ENCODE peak calls at places on chromosomes 11 and 22, in five cellular contexts. One of them, this sample, is unnamed.

GRCh38 chr22:20526628-20527355 is 19.4 kb downstream of the MED15 start:
- DNase-seq in A549: peak; percentile 42
- DNase-seq in Peyer's patch: no peak
- DNase-seq in kidney: no peak
- DNase-seq in vagina: no peak
- DNase-seq in this sample: no peak

GRCh38 chr11:9859491-9860305 is 195.8 kb downstream of the SWAP70 start:
- DNase-seq in A549: no peak
- DNase-seq in Peyer's patch: no peak
- DNase-seq in kidney: no peak
- DNase-seq in vagina: no peak
- DNase-seq in this sample: no peak

GRCh38 chr11:112163875-112164521 is at the start of gene IL18:
- DNase-seq in A549: peak; percentile 88
- DNase-seq in Peyer's patch: no peak
- DNase-seq in kidney: peak; percentile 65
- DNase-seq in vagina: no peak
- DNase-seq in this sample: no peak

GRCh38 chr11:706957-707816 is 1.2 kb downstream of the EPS8L2 start:
- DNase-seq in A549: peak; percentile 80
- DNase-seq in Peyer's patch: no peak
- DNase-seq in kidney: peak; percentile 87
- DNase-seq in vagina: no peak
- DNase-seq in this sample: no peak

GRCh38 chr11:86955674-86956522 is 703 bp upstream of the FZD4 start:
- DNase-seq in A549: peak; percentile 76
- DNase-seq in Peyer's patch: peak; percentile 45
- DNase-seq in kidney: peak; percentile 95
- DNase-seq in vagina: no peak
- DNase-seq in this sample: peak; percentile 72

GRCh38 chr22:22099833-22100812 is 117.5 kb upstream of the TOP3B start:
- DNase-seq in A549: no peak
- DNase-seq in Peyer's patch: no peak
- DNase-seq in kidney: no peak
- DNase-seq in vagina: no peak
- DNase-seq in this sample: peak; percentile 10

GRCh38 chr22:42950281-42950680 is 64.7 kb downstream of the PACSIN2 start:
- DNase-seq in A549: no peak
- DNase-seq in Peyer's patch: no peak
- DNase-seq in kidney: no peak
- DNase-seq in vagina: no peak
- DNase-seq in this sample: no peak

GRCh38 chr22:44586337-44586990 is 88.4 kb upstream of the RTL6 start:
- DNase-seq in A549: no peak
- DNase-seq in Peyer's patch: no peak
- DNase-seq in kidney: peak; percentile 79
- DNase-seq in vagina: no peak
- DNase-seq in this sample: no peak

GRCh38 chr11:44319552-44320288 is 9.8 kb upstream of the ALX4 start:
- DNase-seq in A549: no peak
- DNase-seq in Peyer's patch: no peak
- DNase-seq in kidney: peak; percentile 72
- DNase-seq in vagina: no peak
- DNase-seq in this sample: no peak

GRCh38 chr11:125948278-125949051 is 2.6 kb downstream of the VSIG10L2 start:
- DNase-seq in A549: no peak
- DNase-seq in Peyer's patch: no peak
- DNase-seq in kidney: no peak
- DNase-seq in vagina: peak; percentile 83
- DNase-seq in this sample: no peak

GRCh38 chr11:18669211-18669593 is 29.4 kb upstream of the TMEM86A start:
- DNase-seq in A549: no peak
- DNase-seq in Peyer's patch: no peak
- DNase-seq in kidney: no peak
- DNase-seq in vagina: no peak
- DNase-seq in this sample: no peak

GRCh38 chr11:17504330-17505107 is 27.9 kb upstream of the ABCC8 start:
- DNase-seq in A549: peak; percentile 65
- DNase-seq in Peyer's patch: peak; percentile 76
- DNase-seq in kidney: peak; percentile 91
- DNase-seq in vagina: no peak
- DNase-seq in this sample: peak; percentile 87

GRCh38 chr11:17423533-17424310 is 35.3 kb upstream of the KCNJ11 start:
- DNase-seq in A549: peak; percentile 29
- DNase-seq in Peyer's patch: no peak
- DNase-seq in kidney: no peak
- DNase-seq in vagina: no peak
- DNase-seq in this sample: no peak

GRCh38 chr22:38257650-38258246 is 15.1 kb downstream of the TMEM184B start:
- DNase-seq in A549: no peak
- DNase-seq in Peyer's patch: no peak
- DNase-seq in kidney: no peak
- DNase-seq in vagina: no peak
- DNase-seq in this sample: no peak

GRCh38 chr11:65492387-65492636 is 6.5 kb upstream of the MALAT1 start:
- DNase-seq in A549: no peak
- DNase-seq in Peyer's patch: no peak
- DNase-seq in kidney: no peak
- DNase-seq in vagina: no peak
- DNase-seq in this sample: no peak
- H3K4me3 ChIP-seq in A549: no peak overlapping the region
- H3K4me3 ChIP-seq in Peyer's patch: no peak overlapping the region
- H3K4me3 ChIP-seq in kidney: no peak overlapping the region
- H3K4me3 ChIP-seq in vagina: peak overlapping the region; percentile 7
- H3K4me3 ChIP-seq in this sample: no peak overlapping the region

DNA sequence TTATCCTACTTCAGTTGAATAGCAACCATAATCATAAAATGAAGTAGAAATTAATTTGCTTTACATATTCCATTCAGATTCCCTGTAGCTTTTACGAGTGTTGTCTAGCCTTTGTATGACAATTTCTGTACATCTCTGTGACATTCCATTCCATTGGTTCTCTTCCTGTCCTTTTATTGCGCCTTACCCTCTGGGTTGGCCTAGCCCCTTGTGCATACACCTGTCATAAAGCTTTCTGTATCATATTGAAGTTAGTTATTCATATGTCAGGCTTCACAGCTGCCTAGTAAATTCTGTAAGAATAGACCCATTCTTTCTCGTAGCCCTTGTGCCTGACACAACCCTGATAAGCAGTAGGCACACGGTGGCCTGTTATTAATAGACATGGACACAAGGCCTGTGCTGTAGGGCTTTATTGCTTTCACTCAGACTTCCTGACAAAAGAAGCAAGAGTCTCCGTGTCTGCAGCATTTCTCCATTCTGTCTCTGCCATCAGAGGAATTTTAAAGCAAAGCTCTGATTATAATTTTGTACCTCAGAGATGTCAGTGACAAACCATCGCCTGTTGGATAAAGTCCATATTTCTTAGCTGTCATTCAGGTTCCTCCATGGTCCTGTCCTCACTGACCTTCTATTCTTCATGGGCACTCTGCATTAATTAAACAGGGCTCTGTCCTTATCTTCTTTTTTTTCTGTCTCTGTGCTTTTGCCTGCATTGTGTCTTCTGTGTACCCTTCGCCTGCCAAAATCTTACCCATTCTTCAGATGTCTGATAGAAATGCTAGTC is 49.4 kb downstream of the BID start:
- DNase-seq in A549: no peak
- DNase-seq in Peyer's patch: no peak
- DNase-seq in kidney: no peak
- DNase-seq in vagina: no peak
- DNase-seq in this sample: no peak
- H3K4me1 ChIP-seq in A549: peaks cover 3% of the 10 kb centered on the region
- H3K4me1 ChIP-seq in Peyer's patch: no peaks in the 10 kb centered on the region
- H3K4me1 ChIP-seq in kidney: no peaks in the 10 kb centered on the region
- H3K4me1 ChIP-seq in vagina: peaks cover 10% of the 10 kb centered on the region
- H3K4me1 ChIP-seq in this sample: no peaks in the 10 kb centered on the region

GRCh38 chr11:123381149-123381548 is 48.9 kb upstream of the GRAMD1B start:
- DNase-seq in A549: no peak
- DNase-seq in Peyer's patch: no peak
- DNase-seq in kidney: no peak
- DNase-seq in vagina: no peak
- DNase-seq in this sample: no peak
- H3K9me3 ChIP-seq in A549: no peaks in the 10 kb centered on the region
- H3K9me3 ChIP-seq in Peyer's patch: no peaks in the 10 kb centered on the region
- H3K9me3 ChIP-seq in kidney: no peaks in the 10 kb centered on the region
- H3K9me3 ChIP-seq in vagina: no peaks in the 10 kb centered on the region
- H3K9me3 ChIP-seq in this sample: no peaks in the 10 kb centered on the region

GRCh38 chr11:94794287-94795168 is 26.4 kb downstream of the AMOTL1 start:
- DNase-seq in A549: peak; percentile 19
- DNase-seq in Peyer's patch: no peak
- DNase-seq in kidney: peak; percentile 81
- DNase-seq in vagina: no peak
- DNase-seq in this sample: no peak
- H3K4me3 ChIP-seq in A549: no peak overlapping the region
- H3K4me3 ChIP-seq in Peyer's patch: no peak overlapping the region
- H3K4me3 ChIP-seq in kidney: no peak overlapping the region
- H3K4me3 ChIP-seq in vagina: no peak overlapping the region
- H3K4me3 ChIP-seq in this sample: no peak overlapping the region